ENCODE peak calls at places on chromosome 3, in six cellular contexts. L is NCI-H446 treated with DMSO at 0.1 percent for 48 hours; M is Jurkat, Clone E6-1; G is heart right ventricle; H is midbrain; J is AG10803. V is an unnamed sample.

GRCh38 chr3:113625724-113626348 is 70.6 kb downstream of the USF3 start:
- DNase-seq in J (no peak), G (peak), L (no peak), M (no peak), H (no peak), V (no peak)

GRCh38 chr3:55189359-55189801 is 261.5 kb upstream of the LRTM1 start:
- DNase-seq in L (no peak), J (peak), H (no peak), G (peak), M (no peak), V (no peak)

GRCh38 chr3:83928391-83928790 is 1030.4 kb upstream of the CADM2 start:
- DNase-seq in H (no peak), J (no peak), L (no peak), M (peak), G (no peak), V (no peak)

GRCh38 chr3:122350814-122351418 is 25.9 kb downstream of the CSTA start:
- DNase-seq in J (peak), H (no peak), M (no peak), L (no peak), G (no peak), V (no peak)

GRCh38 chr3:18239674-18240073 is 185.5 kb downstream of the SATB1 start:
- DNase-seq in H (no peak), G (no peak), L (no peak), M (no peak), J (no peak), V (no peak)

GRCh38 chr3:158766364-158766763 is 34.1 kb upstream of the RARRES1 start:
- DNase-seq in J (no peak), L (no peak), G (no peak), M (no peak), H (no peak), V (no peak)

GRCh38 chr3:123122525-123123315 is 55.9 kb downstream of the PDIA5 start:
- DNase-seq in M (no peak), H (no peak), L (no peak), J (peak), G (no peak), V (no peak)

GRCh38 chr3:149151843-149152242 is 22.4 kb downstream of the HPS3 start:
- DNase-seq in L (no peak), M (no peak), H (peak), G (no peak), J (peak), V (no peak)

GRCh38 chr3:185150561-185150960 is 2.3 kb downstream of the C3orf70 start:
- DNase-seq in M (no peak), J (no peak), L (no peak), H (no peak), G (no peak), V (no peak)

GRCh38 chr3:66303556-66303955 is 82.8 kb downstream of the SLC25A26 start:
- DNase-seq in M (peak), G (no peak), H (no peak), L (no peak), J (no peak), V (no peak)

GRCh38 chr3:133040696-133041523 is 2.7 kb downstream of the TMEM108 start:
- DNase-seq in L (peak), G (peak), M (peak), H (peak), J (peak), V (peak)

GRCh38 chr3:34008191-34008590 is 209.8 kb downstream of the PDCD6IP start:
- DNase-seq in H (no peak), G (no peak), M (no peak), L (no peak), J (peak), V (no peak)

GRCh38 chr3:72753495-72753894 is 94.8 kb downstream of the SHQ1 start:
- DNase-seq in G (no peak), M (no peak), H (no peak), J (no peak), L (no peak), V (no peak)

GRCh38 chr3:30655187-30655812 is 48.9 kb downstream of the TGFBR2 start:
- DNase-seq in H (no peak), G (no peak), M (peak), J (peak), L (no peak), V (no peak)

GRCh38 chr3:101617478-101617877 is 43.5 kb downstream of the PCNP start:
- DNase-seq in J (no peak), M (no peak), G (no peak), H (no peak), L (no peak), V (no peak)

GRCh38 chr3:24296441-24297205 is 198.0 kb downstream of the THRB start:
- DNase-seq in G (no peak), H (no peak), L (no peak), M (no peak), J (no peak), V (no peak)

GRCh38 chr3:59486468-59486964 is 436.7 kb upstream of the CFAP20DC start:
- DNase-seq in G (peak), M (no peak), H (no peak), L (no peak), J (no peak), V (no peak)

GRCh38 chr3:178255315-178255714 is 280.9 kb upstream of the KCNMB2 start:
- DNase-seq in L (peak), G (no peak), M (no peak), J (peak), H (no peak), V (no peak)

GRCh38 chr3:8441969-8442559 is 59.6 kb upstream of the LMCD1 start:
- DNase-seq in M (no peak), J (peak), G (no peak), H (peak), L (no peak), V (no peak)

V was measured in sciatic nerve.